ENCODE peak calls at places on chromosomes 3 and 15, in six cellular contexts. O is body of pancreas, I is suprapubic skin, P is Peyer's patch, L is K562, Q is breast epithelium. A is an unnamed sample.

GRCh38 chr3:66138336-66139234 is 82.2 kb upstream of the SLC25A26 start:
- DNase-seq in Q (peak), I (no peak), O (peak), P (peak), L (peak), A (peak)

GRCh38 chr15:63414474-63415201 is 33.0 kb upstream of the CA12 start:
- DNase-seq in P (no peak), Q (no peak), L (no peak), O (no peak), I (no peak), A (no peak)

GRCh38 chr15:61195116-61196002 is 33.7 kb downstream of the RORA start:
- DNase-seq in L (peak), I (no peak), O (no peak), P (no peak), Q (no peak), A (peak)

GRCh38 chr15:78404125-78404524 is 33.9 kb upstream of the IREB2 start:
- DNase-seq in L (no peak), P (no peak), O (no peak), I (no peak), Q (no peak), A (no peak)

GRCh38 chr3:96007650-96008195 is 806.7 kb upstream of the EPHA6 start:
- DNase-seq in L (no peak), P (no peak), Q (no peak), O (no peak), I (no peak), A (no peak)

GRCh38 chr15:50816191-50816590 is 50.7 kb upstream of the SPPL2A start:
- DNase-seq in P (peak), L (no peak), Q (no peak), I (no peak), O (no peak), A (peak)

GRCh38 chr15:65421360-65422215 is 1.2 kb downstream of the IGDCC4 start:
- DNase-seq in P (no peak), Q (peak), O (peak), I (peak), L (peak), A (no peak)

GRCh38 chr3:56677286-56677685 is 5.8 kb downstream of the TASOR start:
- DNase-seq in L (no peak), I (no peak), O (no peak), Q (no peak), P (no peak), A (no peak)

GRCh38 chr3:49801160-49801559 is 1.5 kb upstream of the CDHR4 start:
- DNase-seq in O (no peak), Q (no peak), I (no peak), L (no peak), P (no peak), A (no peak)

GRCh38 chr15:40906947-40907802 is 12.9 kb downstream of the VPS18 start:
- DNase-seq in I (no peak), L (peak), Q (peak), P (peak), O (peak), A (no peak)

GRCh38 chr3:66478923-66479322 is 21.9 kb downstream of the LRIG1 start:
- DNase-seq in Q (no peak), P (no peak), I (no peak), O (no peak), L (no peak), A (no peak)

GRCh38 chr3:192607798-192608197 is 119.5 kb downstream of the FGF12 start:
- DNase-seq in L (no peak), P (no peak), Q (no peak), I (no peak), O (no peak), A (no peak)

GRCh38 chr3:144003051-144003450 is 31.4 kb downstream of the DIPK2A start:
- DNase-seq in L (no peak), Q (no peak), O (no peak), P (no peak), I (no peak), A (no peak)

GRCh38 chr3:126146034-126146433 is 34.4 kb downstream of the ALDH1L1 start:
- DNase-seq in L (no peak), I (peak), P (peak), Q (no peak), O (no peak), A (no peak)

GRCh38 chr3:46936733-46937250 is 39.8 kb downstream of the CCDC12 start:
- DNase-seq in Q (no peak), I (no peak), P (no peak), O (no peak), L (no peak), A (no peak)

GRCh38 chr3:15113884-15114283 is 14.9 kb upstream of the RBSN start:
- DNase-seq in O (no peak), L (no peak), P (no peak), Q (no peak), I (no peak), A (no peak)

GRCh38 chr15:66774001-66774814 is 72.2 kb downstream of the SMAD6 start:
- DNase-seq in Q (peak), O (peak), P (peak), I (peak), L (peak), A (peak)

GRCh38 chr15:57364282-57365007 is 11.9 kb upstream of the CGNL1 start:
- DNase-seq in P (no peak), L (no peak), O (no peak), I (no peak), Q (no peak), A (no peak)

GRCh38 chr15:41256577-41257038 is 25.5 kb downstream of the CHP1 start:
- DNase-seq in L (no peak), Q (no peak), O (peak), P (no peak), I (no peak), A (no peak)

GRCh38 chr15:69914960-69915359 is 182.8 kb downstream of the TLE3 start:
- DNase-seq in I (no peak), L (no peak), O (no peak), P (no peak), Q (no peak), A (no peak)

GRCh38 chr15:90053685-90054466 is 48.4 kb downstream of the IDH2 start:
- DNase-seq in O (no peak), P (no peak), I (no peak), Q (no peak), L (no peak), A (no peak)

GRCh38 chr3:160027541-160028195 is 39.0 kb downstream of the IL12A start:
- DNase-seq in I (no peak), P (no peak), L (no peak), Q (no peak), O (peak), A (peak)

GRCh38 chr3:25433868-25434267 is 5.8 kb downstream of the RARB start:
- DNase-seq in Q (no peak), L (no peak), O (no peak), I (no peak), P (no peak), A (peak)

GRCh38 chr3:97232635-97233034 is 418.2 kb downstream of the EPHA6 start:
- DNase-seq in O (peak), P (no peak), Q (peak), L (no peak), I (no peak), A (no peak)

GRCh38 chr15:94105760-94106159 is 125.6 kb upstream of the MCTP2 start:
- DNase-seq in L (no peak), I (no peak), Q (no peak), P (no peak), O (no peak), A (no peak)

GRCh38 chr15:82018201-82018600 is 27.6 kb downstream of the MEX3B start:
- DNase-seq in P (no peak), I (no peak), Q (no peak), O (no peak), L (peak), A (no peak)

GRCh38 chr3:177320765-177321247 is 123.5 kb upstream of the TBL1XR1 start:
- DNase-seq in P (no peak), I (no peak), O (no peak), Q (no peak), L (no peak), A (no peak)

GRCh38 chr3:36540898-36541518 is 160.7 kb downstream of the STAC start:
- DNase-seq in L (no peak), P (no peak), Q (no peak), I (no peak), O (no peak), A (peak)

GRCh38 chr15:77266708-77267387 is 153.1 kb downstream of the PEAK1 start:
- DNase-seq in Q (no peak), P (no peak), O (no peak), I (no peak), L (no peak), A (no peak)

GRCh38 chr3:132180337-132180791 is 136.8 kb upstream of the ACP3 start:
- DNase-seq in P (no peak), Q (no peak), I (no peak), O (no peak), L (no peak), A (peak)

GRCh38 chr15:34709866-34710265 is 44.9 kb downstream of the GJD2 start:
- DNase-seq in P (no peak), L (no peak), I (no peak), O (no peak), Q (no peak), A (no peak)

GRCh38 chr3:48429416-48430358 is at the start of gene PLXNB1:
- DNase-seq in P (peak), L (peak), O (peak), Q (peak), I (peak), A (peak)
- TF ChIP-seq POLR2A in P (peak), L (peak), O (peak), Q (peak), I (no peak), A (no peak)

GRCh38 chr3:149752788-149753136 is 473 bp upstream of the COMMD2 start:
- DNase-seq in I (no peak), O (no peak), P (no peak), L (no peak), Q (no peak), A (no peak)

GRCh38 chr3:149753717-149754116 is 1.4 kb upstream of the COMMD2 start:
- DNase-seq in L (no peak), Q (no peak), O (no peak), I (no peak), P (no peak), A (no peak)

GRCh38 chr3:149751551-149751950 is 738 bp downstream of the COMMD2 start:
- DNase-seq in L (no peak), O (no peak), Q (no peak), P (no peak), I (no peak), A (no peak)

GRCh38 chr3:149752051-149752787 is at the start of gene COMMD2:
- DNase-seq in I (peak), L (peak), O (peak), P (peak), Q (peak), A (peak)
- TF ChIP-seq POLR2A in I (peak), L (peak), O (peak), P (peak), Q (peak), A (peak)

GRCh38 chr15:80260566-80260965 is 8.6 kb upstream of the CTXND1 start:
- DNase-seq in L (no peak), P (no peak), I (no peak), Q (no peak), O (no peak), A (no peak)

GRCh38 chr15:80265021-80265420 is 13.0 kb upstream of the CTXND1 start:
- DNase-seq in P (no peak), O (no peak), Q (no peak), I (no peak), L (no peak), A (peak)

GRCh38 chr15:80264031-80264430 is 12.0 kb upstream of the CTXND1 start:
- DNase-seq in Q (no peak), O (no peak), I (no peak), P (no peak), L (peak), A (no peak)

GRCh38 chr15:80259942-80260510 is 8.0 kb upstream of the CTXND1 start:
- DNase-seq in O (no peak), I (no peak), P (no peak), Q (no peak), L (no peak), A (no peak)
- TF ChIP-seq POLR2A in O (no peak), I (no peak), P (no peak), Q (no peak), L (no peak), A (no peak)

DNA sequence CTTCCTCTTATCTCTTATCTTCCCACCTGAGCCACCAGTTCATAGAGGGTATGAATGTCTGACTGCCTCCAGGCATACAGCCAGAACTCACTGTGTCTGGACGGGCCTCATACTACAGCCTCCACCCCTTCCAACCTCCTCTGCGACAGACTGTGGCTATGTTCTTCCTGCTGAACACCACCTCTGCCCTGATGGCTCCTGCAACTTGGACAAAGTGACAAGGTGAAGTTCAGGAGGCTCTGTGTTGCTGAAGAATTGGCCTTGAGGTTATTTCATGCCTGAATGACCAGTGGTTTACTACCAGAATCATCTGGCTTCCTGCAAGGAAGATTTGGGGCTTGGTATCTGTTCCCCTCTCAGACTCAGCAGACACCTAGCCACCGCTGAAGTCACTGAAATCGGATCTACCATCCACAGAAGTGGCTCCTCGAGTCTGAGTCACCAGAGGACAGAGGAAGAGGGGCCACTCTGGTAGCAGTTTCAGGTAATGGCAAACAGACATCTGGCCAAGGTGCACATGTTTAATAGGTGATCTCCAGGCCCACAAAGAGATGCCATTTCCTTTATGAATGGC is 14.2 kb upstream of the ULK3 start:
- DNase-seq in P (peak), L (no peak), O (no peak), Q (no peak), I (no peak), A (peak)
- TF ChIP-seq POLR2A in P (no peak), L (no peak), O (no peak), Q (no peak), I (no peak), A (no peak)

GRCh38 chr3:106610362-106610997 is 741.7 kb upstream of the CBLB start:
- DNase-seq in P (no peak), I (no peak), L (no peak), Q (no peak), O (no peak), A (no peak)

GRCh38 chr3:106611841-106612240 is 743.0 kb upstream of the CBLB start:
- DNase-seq in L (no peak), Q (no peak), P (no peak), I (no peak), O (no peak), A (no peak)

GRCh38 chr3:106611123-106611522 is 742.3 kb upstream of the CBLB start:
- DNase-seq in P (no peak), Q (no peak), L (no peak), O (no peak), I (no peak), A (no peak)

GRCh38 chr3:106609666-106610301 is 741.0 kb upstream of the CBLB start:
- DNase-seq in O (peak), I (no peak), P (peak), Q (peak), L (peak), A (peak)
- TF ChIP-seq POLR2A in O (no peak), I (no peak), P (no peak), Q (no peak), L (no peak), A (no peak)

GRCh38 chr3:111979689-111980025 is 831 bp downstream of the ABHD10 start:
- DNase-seq in P (no peak), I (no peak), O (no peak), Q (no peak), L (no peak), A (peak)

GRCh38 chr3:111980716-111981456 is 2.1 kb downstream of the ABHD10 start:
- DNase-seq in P (no peak), O (no peak), Q (no peak), L (no peak), I (no peak), A (no peak)

GRCh38 chr3:111976254-111976653 is 2.6 kb upstream of the ABHD10 start:
- DNase-seq in I (no peak), O (no peak), L (no peak), P (no peak), Q (no peak), A (no peak)

GRCh38 chr3:111978833-111979688 is at the start of gene ABHD10:
- DNase-seq in Q (peak), I (peak), L (peak), P (peak), O (peak), A (peak)

GRCh38 chr3:111978493-111978832 is 363 bp upstream of the ABHD10 start:
- DNase-seq in L (no peak), P (no peak), I (no peak), O (no peak), Q (no peak), A (no peak)
- TF ChIP-seq POLR2A in L (no peak), P (no peak), I (no peak), O (no peak), Q (no peak), A (no peak)

DNA sequence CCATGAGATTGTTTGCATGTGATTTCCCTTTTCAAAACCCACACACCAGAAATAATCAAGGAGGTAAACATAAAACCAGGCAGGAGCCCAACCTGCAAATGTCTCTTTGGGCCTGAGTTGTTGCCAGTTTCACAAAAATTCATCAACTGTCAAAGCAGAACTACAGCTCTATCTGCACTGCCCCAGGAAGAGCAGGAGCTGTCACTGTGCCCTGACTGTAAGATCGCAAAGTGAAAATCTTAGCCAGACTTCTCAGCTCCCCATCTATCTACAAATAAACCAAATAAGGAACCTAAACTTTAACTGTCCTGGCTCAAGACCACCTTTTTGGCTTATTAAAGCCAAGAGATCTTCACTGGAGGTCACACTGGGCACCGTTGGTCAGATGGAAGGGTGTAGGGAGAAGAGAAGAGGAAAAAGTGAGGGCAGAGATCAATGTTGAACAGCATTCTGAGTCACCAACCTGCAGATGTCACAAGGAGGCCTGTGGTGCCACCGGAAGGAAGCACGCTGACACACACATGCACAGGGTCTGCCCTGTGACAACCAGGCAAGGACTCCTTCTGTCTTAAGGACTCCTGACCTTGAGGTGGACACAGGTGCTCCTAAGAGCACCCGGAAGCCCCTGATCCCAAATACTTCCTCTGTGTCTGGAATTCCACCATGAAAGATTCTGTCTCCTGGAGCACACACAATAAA is 58.7 kb downstream of the RPN1 start:
- DNase-seq in P (no peak), Q (no peak), L (no peak), O (no peak), I (no peak), A (no peak)
- TF ChIP-seq POLR2A in P (no peak), Q (no peak), L (no peak), O (no peak), I (no peak), A (peak)

GRCh38 chr3:4866841-4867240 is 112.4 kb upstream of the BHLHE40 start:
- DNase-seq in P (peak), Q (no peak), O (peak), I (no peak), L (no peak), A (no peak)
- TF ChIP-seq POLR2A in P (no peak), Q (no peak), O (no peak), I (no peak), L (no peak), A (no peak)

DNA sequence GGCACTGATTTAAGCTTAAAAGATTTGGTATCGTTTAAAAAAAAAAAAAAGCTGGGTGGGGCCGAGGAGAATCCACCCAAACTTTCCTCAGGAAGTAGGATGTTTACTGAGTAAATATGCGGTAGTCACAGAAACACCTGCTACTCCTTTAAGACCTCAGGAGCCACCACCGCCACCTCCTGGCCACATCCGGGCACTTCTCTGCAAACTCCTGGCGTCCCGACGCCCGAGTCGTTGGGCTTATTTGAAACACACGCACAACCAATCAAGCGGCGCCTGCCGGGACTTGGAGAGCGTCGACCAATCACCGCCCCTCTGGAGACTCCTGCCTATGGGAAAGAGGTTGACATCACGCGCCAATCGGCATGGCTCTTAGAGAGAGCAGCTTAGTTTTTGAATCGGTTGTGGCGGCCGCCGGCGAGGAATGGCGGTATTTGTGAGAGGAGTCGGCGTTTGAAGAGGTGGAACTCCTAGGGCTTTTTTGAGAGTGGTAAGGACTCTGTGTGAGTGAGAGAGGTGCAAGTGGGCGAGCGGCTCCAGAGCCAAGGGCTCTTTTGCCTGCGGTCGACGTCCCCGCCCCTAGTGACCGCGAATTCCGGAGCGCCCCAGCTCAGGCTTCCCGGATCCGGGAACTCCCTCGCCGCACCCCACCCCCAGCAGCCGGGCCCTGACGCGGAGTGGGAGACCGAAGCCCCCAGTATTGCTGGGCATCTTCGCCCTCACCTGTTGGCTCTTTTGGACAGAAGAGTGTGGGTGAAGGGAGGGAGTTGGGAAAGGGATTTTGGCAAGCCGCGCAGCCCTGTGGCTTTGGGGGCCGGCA is at the start of gene ECT2:
- DNase-seq in L (peak), I (peak), O (peak), P (peak), Q (peak), A (peak)
- TF ChIP-seq POLR2A in L (peak), I (no peak), O (peak), P (no peak), Q (no peak), A (peak)

A was measured in erythroblast.